ENCODE peak calls at places on chromosomes 6 and 20, in eight cellular contexts. O is dorsolateral prefrontal cortex, L is anterior cingulate cortex, C is astrocyte of the spinal cord, S is Daoy, U is left cardiac atrium, N is Right ventricle myocardium superior, J is A549. D is an unnamed sample.
A peak's percentile ranks its signal among the peaks of the same experiment; 100 is the strongest.

GRCh38 chr6:76275746-76276145 is 203.3 kb upstream of the IMPG1 start:
- DNase-seq in O (no peak), C (no peak), N (no peak), S (no peak), L (no peak), U (no peak), J (no peak), D (no peak)

GRCh38 chr6:151010111-151010510 is 144.6 kb downstream of the MTHFD1L start:
- DNase-seq in U (no peak), S (no peak), O (no peak), N (no peak), J (no peak), C (no peak), L (no peak), D (no peak)

GRCh38 chr20:39862613-39863012 is 826.4 kb downstream of the MAFB start:
- DNase-seq in O (no peak), J (no peak), C (no peak), S (no peak), N (no peak), L (no peak), U (no peak), D (no peak)

GRCh38 chr20:60271597-60271996 is 313.4 kb downstream of the CDH26 start:
- DNase-seq in C (no peak), S (no peak), O (no peak), N (no peak), L (no peak), U (no peak), J (peak; percentile 10), D (no peak)

GRCh38 chr6:114659513-114659912 is 316.7 kb upstream of the HS3ST5 start:
- DNase-seq in S (no peak), L (no peak), J (no peak), U (no peak), N (no peak), O (no peak), C (no peak), D (no peak)

GRCh38 chr6:28789553-28790083 is 134.2 kb downstream of the TRIM27 start:
- DNase-seq in S (peak; percentile 77), O (no peak), L (no peak), C (peak; percentile 67), N (no peak), U (no peak), J (peak; percentile 78), D (no peak)

GRCh38 chr6:132934496-132934895 is 120.1 kb downstream of the RPS12 start:
- DNase-seq in O (no peak), N (no peak), S (peak; percentile 38), L (no peak), J (no peak), U (no peak), C (peak; percentile 33), D (no peak)

GRCh38 chr6:15299430-15300131 is 53.7 kb downstream of the JARID2 start:
- DNase-seq in O (no peak), J (no peak), S (no peak), C (no peak), L (no peak), U (peak; percentile 71), N (peak; percentile 59), D (peak; percentile 49)

GRCh38 chr6:17417817-17418216 is 24.4 kb downstream of the CAP2 start:
- DNase-seq in N (no peak), C (peak; percentile 86), O (no peak), J (peak; percentile 83), S (peak; percentile 89), L (no peak), U (no peak), D (no peak)

GRCh38 chr6:23446394-23447001 is 679.5 kb upstream of the NRSN1 start:
- DNase-seq in C (peak; percentile 72), J (peak; percentile 9), N (no peak), S (peak; percentile 44), U (no peak), L (no peak), O (no peak), D (no peak)

GRCh38 chr20:10332656-10333421 is 101.2 kb downstream of the MKKS start:
- DNase-seq in S (no peak), J (no peak), O (no peak), U (no peak), C (peak; percentile 73), N (no peak), L (no peak), D (no peak)

GRCh38 chr6:159170333-159170672 is 1.1 kb downstream of the FNDC1 start:
- DNase-seq in S (no peak), O (no peak), N (no peak), J (no peak), L (no peak), U (no peak), C (peak; percentile 55), D (no peak)

GRCh38 chr6:36809933-36810844 is 29.1 kb downstream of the CPNE5 start:
- DNase-seq in C (no peak), S (no peak), N (no peak), L (no peak), J (no peak), U (no peak), O (no peak), D (no peak)

GRCh38 chr6:36297511-36297910 is 27.7 kb downstream of the PNPLA1 start:
- DNase-seq in L (no peak), C (no peak), J (no peak), N (no peak), S (no peak), U (no peak), O (peak; percentile 41), D (no peak)

GRCh38 chr20:54140067-54140466 is 33.7 kb downstream of the CYP24A1 start:
- DNase-seq in C (no peak), U (no peak), L (no peak), J (no peak), N (no peak), O (no peak), S (no peak), D (no peak)

GRCh38 chr20:44936510-44936909 is 23.7 kb downstream of the TOMM34 start:
- DNase-seq in S (no peak), O (no peak), J (no peak), L (no peak), N (no peak), C (no peak), U (no peak), D (no peak)

GRCh38 chr6:93562566-93562965 is 143.2 kb upstream of the EPHA7 start:
- DNase-seq in U (no peak), O (no peak), L (no peak), N (no peak), C (peak; percentile 35), J (no peak), S (no peak), D (no peak)

GRCh38 chr6:105437236-105437635 is 34.4 kb upstream of the PREP start:
- DNase-seq in J (no peak), S (no peak), O (no peak), C (no peak), U (no peak), L (no peak), N (no peak), D (no peak)

GRCh38 chr6:143531720-143532504 is 20.4 kb upstream of the FUCA2 start:
- DNase-seq in S (no peak), U (no peak), J (no peak), C (no peak), L (no peak), N (no peak), O (no peak), D (no peak)

GRCh38 chr6:157312733-157313132 is 10.6 kb downstream of the TMEM242 start:
- DNase-seq in L (no peak), N (no peak), S (peak; percentile 38), U (no peak), O (no peak), C (no peak), J (no peak), D (no peak)

D was measured in head of caudate nucleus.